ENCODE peak calls at places on chromosomes 13 and 19, in six cellular contexts. One of them, this sample, is unnamed.

GRCh38 chr19:14979498-14980255 is at the start of gene SLC1A6:
- DNase-seq in K562: no peak
- DNase-seq in GM12892: no peak
- DNase-seq in GM12878: no peak
- DNase-seq in H1: no peak
- DNase-seq in HepG2: no peak
- DNase-seq in this sample: no peak

GRCh38 chr19:16649734-16650133 is 10.2 kb downstream of the SMIM7 start:
- DNase-seq in H1: no peak
- DNase-seq in GM12878: no peak
- DNase-seq in GM12892: no peak
- DNase-seq in K562: no peak
- DNase-seq in HepG2: no peak
- DNase-seq in this sample: no peak

GRCh38 chr13:38888309-38888708 is 102.3 kb downstream of the STOML3 start:
- DNase-seq in GM12878: no peak
- DNase-seq in HepG2: no peak
- DNase-seq in H1: peak; percentile 10
- DNase-seq in GM12892: no peak
- DNase-seq in K562: no peak
- DNase-seq in this sample: no peak

GRCh38 chr13:95355491-95355890 is 54.2 kb upstream of the ABCC4 start:
- DNase-seq in K562: no peak
- DNase-seq in GM12892: no peak
- DNase-seq in HepG2: no peak
- DNase-seq in H1: no peak
- DNase-seq in GM12878: no peak
- DNase-seq in this sample: no peak

GRCh38 chr19:15448778-15449619 is 757 bp downstream of the WIZ start:
- DNase-seq in GM12878: no peak
- DNase-seq in H1: no peak
- DNase-seq in GM12892: no peak
- DNase-seq in HepG2: no peak
- DNase-seq in K562: peak; percentile 26
- DNase-seq in this sample: peak; percentile 54

GRCh38 chr13:66001136-66001535 is 1229.0 kb downstream of the PCDH9 start:
- DNase-seq in GM12892: no peak
- DNase-seq in HepG2: no peak
- DNase-seq in K562: no peak
- DNase-seq in H1: no peak
- DNase-seq in GM12878: no peak
- DNase-seq in this sample: no peak

GRCh38 chr13:113534236-113534860 is 43.8 kb upstream of the DCUN1D2 start:
- DNase-seq in K562: no peak
- DNase-seq in GM12878: no peak
- DNase-seq in GM12892: no peak
- DNase-seq in HepG2: no peak
- DNase-seq in H1: no peak
- DNase-seq in this sample: no peak

GRCh38 chr19:16969127-16969526 is 57.5 kb downstream of the CPAMD8 start:
- DNase-seq in GM12878: no peak
- DNase-seq in HepG2: peak; percentile 25
- DNase-seq in K562: peak; percentile 47
- DNase-seq in H1: no peak
- DNase-seq in GM12892: no peak
- DNase-seq in this sample: no peak

GRCh38 chr13:40206241-40207109 is 460.0 kb downstream of the FOXO1 start:
- DNase-seq in H1: no peak
- DNase-seq in GM12892: peak; percentile 25
- DNase-seq in GM12878: peak; percentile 53
- DNase-seq in K562: no peak
- DNase-seq in HepG2: no peak
- DNase-seq in this sample: no peak

GRCh38 chr13:32639502-32640105 is 53.4 kb downstream of the PDS5B start:
- DNase-seq in HepG2: peak; percentile 50
- DNase-seq in GM12878: peak; percentile 15
- DNase-seq in K562: peak; percentile 62
- DNase-seq in GM12892: no peak
- DNase-seq in H1: no peak
- DNase-seq in this sample: peak; percentile 9

GRCh38 chr13:46202188-46202795 is 9.4 kb upstream of the LRRC63 start:
- DNase-seq in HepG2: no peak
- DNase-seq in GM12892: no peak
- DNase-seq in H1: no peak
- DNase-seq in K562: no peak
- DNase-seq in GM12878: no peak
- DNase-seq in this sample: no peak

GRCh38 chr13:48624858-48625257 is 28.9 kb upstream of the CYSLTR2 start:
- DNase-seq in GM12892: no peak
- DNase-seq in H1: no peak
- DNase-seq in GM12878: no peak
- DNase-seq in HepG2: no peak
- DNase-seq in K562: no peak
- DNase-seq in this sample: no peak

GRCh38 chr19:54439174-54439851 is 9.7 kb upstream of the LENG8 start:
- DNase-seq in GM12892: no peak
- DNase-seq in H1: no peak
- DNase-seq in GM12878: no peak
- DNase-seq in HepG2: peak; percentile 56
- DNase-seq in K562: peak; percentile 47
- DNase-seq in this sample: no peak

GRCh38 chr19:17522988-17523872 is 11.8 kb downstream of the PGLS start:
- DNase-seq in HepG2: no peak
- DNase-seq in GM12878: peak; percentile 92
- DNase-seq in H1: no peak
- DNase-seq in K562: no peak
- DNase-seq in GM12892: peak; percentile 84
- DNase-seq in this sample: peak; percentile 74

GRCh38 chr19:1292419-1293151 is 6.9 kb downstream of the EFNA2 start:
- DNase-seq in GM12878: no peak
- DNase-seq in K562: no peak
- DNase-seq in H1: no peak
- DNase-seq in HepG2: no peak
- DNase-seq in GM12892: no peak
- DNase-seq in this sample: no peak

GRCh38 chr13:75417006-75417384 is 65.0 kb downstream of the TBC1D4 start:
- DNase-seq in GM12878: no peak
- DNase-seq in H1: no peak
- DNase-seq in K562: no peak
- DNase-seq in HepG2: no peak
- DNase-seq in GM12892: no peak
- DNase-seq in this sample: no peak

GRCh38 chr19:328025-328505 is 16.5 kb downstream of the MIER2 start:
- DNase-seq in GM12892: no peak
- DNase-seq in HepG2: no peak
- DNase-seq in H1: no peak
- DNase-seq in K562: peak; percentile 37
- DNase-seq in GM12878: no peak
- DNase-seq in this sample: no peak

GRCh38 chr19:7336321-7336973 is 12.3 kb upstream of the ARHGEF18 start:
- DNase-seq in HepG2: no peak
- DNase-seq in H1: no peak
- DNase-seq in GM12892: no peak
- DNase-seq in K562: no peak
- DNase-seq in GM12878: no peak
- DNase-seq in this sample: no peak

GRCh38 chr13:99150575-99151370 is 49.9 kb upstream of the UBAC2 start:
- DNase-seq in HepG2: no peak
- DNase-seq in GM12878: no peak
- DNase-seq in K562: no peak
- DNase-seq in H1: no peak
- DNase-seq in GM12892: no peak
- DNase-seq in this sample: no peak

GRCh38 chr13:89238496-89238895 is 1567.3 kb downstream of the SLITRK5 start:
- DNase-seq in H1: no peak
- DNase-seq in GM12878: no peak
- DNase-seq in HepG2: no peak
- DNase-seq in GM12892: no peak
- DNase-seq in K562: no peak
- DNase-seq in this sample: no peak

GRCh38 chr13:38763446-38764381 is 76.8 kb downstream of the FREM2 start:
- DNase-seq in HepG2: peak; percentile 16
- DNase-seq in H1: peak; percentile 19
- DNase-seq in GM12892: no peak
- DNase-seq in K562: peak; percentile 24
- DNase-seq in GM12878: no peak
- DNase-seq in this sample: no peak

GRCh38 chr13:42174344-42175162 is 97.4 kb upstream of the AKAP11 start:
- DNase-seq in HepG2: no peak
- DNase-seq in GM12892: no peak
- DNase-seq in K562: peak; percentile 50
- DNase-seq in GM12878: no peak
- DNase-seq in H1: no peak
- DNase-seq in this sample: no peak

GRCh38 chr19:40565355-40565754 is 11.3 kb upstream of the SHKBP1 start:
- DNase-seq in K562: no peak
- DNase-seq in GM12878: no peak
- DNase-seq in H1: no peak
- DNase-seq in HepG2: no peak
- DNase-seq in GM12892: no peak
- DNase-seq in this sample: no peak

GRCh38 chr13:109626386-109627171 is 159.8 kb downstream of the IRS2 start:
- DNase-seq in H1: no peak
- DNase-seq in HepG2: no peak
- DNase-seq in GM12878: no peak
- DNase-seq in K562: no peak
- DNase-seq in GM12892: no peak
- DNase-seq in this sample: no peak

GRCh38 chr13:31351376-31351775 is 151.6 kb downstream of the B3GLCT start:
- DNase-seq in H1: no peak
- DNase-seq in K562: no peak
- DNase-seq in GM12892: no peak
- DNase-seq in HepG2: no peak
- DNase-seq in GM12878: no peak
- DNase-seq in this sample: no peak
- TF ChIP-seq POLR2AphosphoS5 in H1: no peak
- TF ChIP-seq POLR2AphosphoS5 in K562: no peak
- TF ChIP-seq POLR2AphosphoS5 in GM12892: no peak
- TF ChIP-seq POLR2AphosphoS5 in HepG2: no peak
- TF ChIP-seq POLR2AphosphoS5 in GM12878: no peak
- TF ChIP-seq POLR2AphosphoS5 in this sample: no peak

DNA sequence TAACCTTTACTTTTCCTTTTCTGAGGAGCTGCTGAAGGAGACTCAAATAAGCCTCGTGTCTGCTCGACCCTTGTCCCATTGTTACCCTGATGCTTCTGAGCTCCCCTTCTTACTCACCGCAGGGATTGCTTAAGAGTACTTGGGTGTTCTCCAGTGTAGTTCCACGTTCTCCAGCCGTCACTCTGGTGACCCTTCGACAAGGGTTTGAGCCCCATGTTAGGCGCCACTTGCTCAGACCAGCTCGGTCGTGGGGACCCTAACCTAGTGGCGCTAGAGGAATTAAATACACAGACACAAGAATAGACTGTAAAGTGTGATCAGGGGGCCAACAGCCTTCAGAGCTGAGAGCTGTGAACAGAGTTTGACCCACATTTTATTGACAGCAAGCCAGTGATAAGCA is 10.3 kb downstream of the ZNF480 start:
- DNase-seq in HepG2: no peak
- DNase-seq in GM12878: no peak
- DNase-seq in H1: no peak
- DNase-seq in GM12892: no peak
- DNase-seq in K562: peak; percentile 47
- DNase-seq in this sample: no peak
- TF ChIP-seq POLR2A in HepG2: no peak
- TF ChIP-seq POLR2A in GM12878: no peak
- TF ChIP-seq POLR2A in H1: no peak
- TF ChIP-seq POLR2A in GM12892: no peak
- TF ChIP-seq POLR2A in K562: no peak
- TF ChIP-seq POLR2A in this sample: no peak

DNA sequence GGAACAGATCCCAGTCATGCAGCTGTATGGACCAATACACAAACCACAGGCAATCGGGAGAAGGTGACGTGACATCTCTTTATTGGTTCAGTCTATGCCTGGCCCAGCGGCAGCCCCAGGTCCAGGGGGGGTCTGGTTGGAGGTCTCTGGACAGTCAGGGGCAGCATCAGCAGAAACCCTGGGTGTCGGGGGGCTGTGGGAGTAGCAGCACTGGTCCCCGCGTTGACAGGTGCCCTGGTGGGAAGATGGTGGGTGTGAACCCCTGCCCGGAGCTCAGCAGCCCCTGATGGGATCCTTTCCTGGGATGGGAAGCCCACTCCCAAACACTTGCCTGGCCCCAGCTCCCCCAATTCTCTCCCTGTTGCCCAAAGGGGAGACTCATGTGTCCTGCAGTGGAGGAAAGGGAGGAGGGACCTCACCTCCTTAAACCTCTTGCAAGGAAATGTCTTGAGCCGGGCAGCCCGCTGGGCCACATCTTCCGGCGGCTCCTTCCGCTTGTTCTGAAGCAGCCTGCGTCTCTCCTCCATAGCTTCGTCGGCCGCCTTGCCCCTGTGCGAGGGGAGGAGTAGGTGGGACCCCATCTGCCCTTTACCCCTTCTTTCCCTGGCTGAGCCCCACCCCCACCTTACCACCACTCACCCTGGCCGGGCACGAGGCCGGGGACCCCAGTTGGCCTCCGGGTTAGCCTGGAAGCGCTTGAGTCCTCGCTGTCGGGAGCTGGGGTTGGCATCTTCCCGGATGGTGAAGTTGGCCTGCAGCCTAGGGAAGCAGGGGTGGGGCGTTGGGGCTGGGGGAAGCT is 2.4 kb upstream of the LYL1 start:
- DNase-seq in GM12878: no peak
- DNase-seq in H1: no peak
- DNase-seq in GM12892: no peak
- DNase-seq in HepG2: no peak
- DNase-seq in K562: no peak
- DNase-seq in this sample: no peak
- TF ChIP-seq TAF1 in GM12878: peak; percentile 25
- TF ChIP-seq TAF1 in H1: no peak
- TF ChIP-seq TAF1 in GM12892: no peak
- TF ChIP-seq TAF1 in HepG2: no peak
- TF ChIP-seq TAF1 in K562: no peak
- TF ChIP-seq TAF1 in this sample: no peak

DNA sequence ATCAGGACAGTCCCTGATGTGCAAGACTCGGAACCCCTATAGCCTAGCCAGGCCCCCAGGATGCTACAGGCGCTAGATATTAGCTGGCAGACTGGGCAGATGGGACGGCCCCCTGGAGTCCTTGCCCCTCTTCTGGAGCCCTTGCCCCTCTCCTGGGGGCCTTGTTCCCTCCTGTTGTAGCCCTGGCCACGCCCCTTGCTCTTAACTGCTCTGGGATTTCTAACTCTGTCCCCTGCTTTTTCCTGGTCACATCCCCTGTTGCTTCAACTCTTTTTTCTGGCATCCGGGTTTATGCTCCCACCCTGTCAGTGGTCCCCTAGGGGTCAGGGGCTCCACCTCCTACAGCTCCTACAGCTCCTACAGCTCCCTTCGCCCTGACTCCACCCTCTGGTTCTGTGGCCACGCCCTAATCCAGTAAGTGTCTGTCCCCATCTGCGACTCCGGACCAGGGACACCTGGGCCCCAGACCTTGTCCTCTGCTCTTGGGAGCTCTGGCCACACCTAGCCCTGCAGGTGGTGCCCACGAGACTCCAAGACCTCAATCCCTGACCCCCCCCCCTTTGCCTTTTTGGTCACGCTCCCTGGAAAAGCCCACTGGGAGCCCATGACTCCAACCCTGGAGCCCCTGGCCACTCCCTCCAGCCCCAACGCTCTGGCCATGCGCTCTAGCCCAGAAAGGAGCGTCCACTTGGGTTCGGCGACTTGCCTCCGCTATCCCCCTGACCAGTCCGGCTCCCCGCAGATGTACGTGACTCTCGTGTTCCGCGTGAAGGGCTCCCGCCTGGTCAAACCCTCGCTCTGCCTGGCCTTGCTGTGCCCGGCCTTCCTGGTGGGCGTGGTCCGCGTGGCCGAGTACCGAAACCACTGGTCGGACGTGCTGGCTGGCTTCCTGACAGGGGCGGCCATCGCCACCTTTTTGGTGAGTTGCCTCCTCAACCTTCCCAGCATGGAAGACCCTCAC is 6.8 kb downstream of the PLPPR2 start:
- DNase-seq in GM12892: no peak
- DNase-seq in GM12878: no peak
- DNase-seq in K562: peak; percentile 43
- DNase-seq in H1: no peak
- DNase-seq in HepG2: no peak
- DNase-seq in this sample: no peak
- TF ChIP-seq POLR2AphosphoS5 in GM12892: no peak
- TF ChIP-seq POLR2AphosphoS5 in GM12878: no peak
- TF ChIP-seq POLR2AphosphoS5 in K562: no peak
- TF ChIP-seq POLR2AphosphoS5 in H1: no peak
- TF ChIP-seq POLR2AphosphoS5 in HepG2: no peak
- TF ChIP-seq POLR2AphosphoS5 in this sample: no peak